ENCODE peak calls at places on chromosomes 1 and 21, in nine cellular contexts. One of them, this sample, is unnamed.

GRCh38 chr1:41171266-41171874 is 70.7 kb downstream of the SCMH1 start:
- DNase-seq in GM12891: no peak
- DNase-seq in stomach: no peak
- DNase-seq in transverse colon: no peak
- DNase-seq in spleen: no peak
- DNase-seq in prostate gland: no peak
- DNase-seq in HepG2: no peak
- DNase-seq in HCT116: no peak
- DNase-seq in sigmoid colon: no peak
- DNase-seq in this sample: no peak

GRCh38 chr1:84570436-84571149 is 3.6 kb downstream of the CTBS start:
- DNase-seq in stomach: no peak
- DNase-seq in spleen: no peak
- DNase-seq in prostate gland: no peak
- DNase-seq in HCT116: no peak
- DNase-seq in transverse colon: no peak
- DNase-seq in HepG2: no peak
- DNase-seq in sigmoid colon: no peak
- DNase-seq in GM12891: no peak
- DNase-seq in this sample: no peak

GRCh38 chr1:115332813-115333608 is 5.0 kb downstream of the NGF start:
- DNase-seq in prostate gland: no peak
- DNase-seq in stomach: no peak
- DNase-seq in HCT116: no peak
- DNase-seq in transverse colon: no peak
- DNase-seq in spleen: no peak
- DNase-seq in HepG2: no peak
- DNase-seq in GM12891: no peak
- DNase-seq in sigmoid colon: peak
- DNase-seq in this sample: no peak

GRCh38 chr1:5733596-5733995 is 258.6 kb downstream of the NPHP4 start:
- DNase-seq in GM12891: no peak
- DNase-seq in prostate gland: no peak
- DNase-seq in HCT116: no peak
- DNase-seq in sigmoid colon: peak
- DNase-seq in stomach: no peak
- DNase-seq in transverse colon: no peak
- DNase-seq in HepG2: no peak
- DNase-seq in spleen: peak
- DNase-seq in this sample: no peak

GRCh38 chr1:160607051-160608032 is 28.0 kb upstream of the CD84 start:
- DNase-seq in HCT116: peak
- DNase-seq in GM12891: no peak
- DNase-seq in sigmoid colon: no peak
- DNase-seq in transverse colon: peak
- DNase-seq in spleen: no peak
- DNase-seq in HepG2: peak
- DNase-seq in prostate gland: peak
- DNase-seq in stomach: peak
- DNase-seq in this sample: no peak

GRCh38 chr1:112544011-112544688 is 35.4 kb downstream of the WNT2B start:
- DNase-seq in transverse colon: no peak
- DNase-seq in prostate gland: no peak
- DNase-seq in sigmoid colon: no peak
- DNase-seq in GM12891: no peak
- DNase-seq in stomach: no peak
- DNase-seq in spleen: no peak
- DNase-seq in HCT116: peak
- DNase-seq in HepG2: peak
- DNase-seq in this sample: no peak

GRCh38 chr1:211775208-211775607 is 55.4 kb downstream of the LPGAT1 start:
- DNase-seq in prostate gland: no peak
- DNase-seq in HCT116: no peak
- DNase-seq in sigmoid colon: no peak
- DNase-seq in HepG2: no peak
- DNase-seq in GM12891: no peak
- DNase-seq in transverse colon: no peak
- DNase-seq in stomach: no peak
- DNase-seq in spleen: no peak
- DNase-seq in this sample: no peak

GRCh38 chr21:16420086-16420724 is 690.4 kb downstream of the USP25 start:
- DNase-seq in GM12891: no peak
- DNase-seq in prostate gland: peak
- DNase-seq in stomach: peak
- DNase-seq in sigmoid colon: peak
- DNase-seq in spleen: no peak
- DNase-seq in HepG2: peak
- DNase-seq in transverse colon: no peak
- DNase-seq in HCT116: no peak
- DNase-seq in this sample: no peak

GRCh38 chr1:27331426-27331825 is 9.5 kb downstream of the TMEM222 start:
- DNase-seq in GM12891: no peak
- DNase-seq in HCT116: no peak
- DNase-seq in sigmoid colon: no peak
- DNase-seq in HepG2: no peak
- DNase-seq in spleen: peak
- DNase-seq in prostate gland: no peak
- DNase-seq in transverse colon: no peak
- DNase-seq in stomach: no peak
- DNase-seq in this sample: no peak

GRCh38 chr1:12531169-12531479 is 86.9 kb downstream of the DHRS3 start:
- DNase-seq in transverse colon: no peak
- DNase-seq in stomach: no peak
- DNase-seq in prostate gland: no peak
- DNase-seq in spleen: no peak
- DNase-seq in GM12891: no peak
- DNase-seq in HepG2: no peak
- DNase-seq in HCT116: no peak
- DNase-seq in sigmoid colon: no peak
- DNase-seq in this sample: no peak

GRCh38 chr1:47192458-47193384 is 2.9 kb upstream of the PDZK1IP1 start:
- DNase-seq in transverse colon: peak
- DNase-seq in sigmoid colon: peak
- DNase-seq in spleen: peak
- DNase-seq in HepG2: peak
- DNase-seq in HCT116: peak
- DNase-seq in stomach: peak
- DNase-seq in prostate gland: peak
- DNase-seq in GM12891: peak
- DNase-seq in this sample: peak

GRCh38 chr1:153561401-153561985 is 4.2 kb downstream of the S100A2 start:
- DNase-seq in spleen: peak
- DNase-seq in HCT116: no peak
- DNase-seq in HepG2: no peak
- DNase-seq in GM12891: no peak
- DNase-seq in transverse colon: no peak
- DNase-seq in stomach: no peak
- DNase-seq in prostate gland: no peak
- DNase-seq in sigmoid colon: peak
- DNase-seq in this sample: no peak

GRCh38 chr1:4375812-4376211 is 278.6 kb upstream of the AJAP1 start:
- DNase-seq in GM12891: no peak
- DNase-seq in prostate gland: no peak
- DNase-seq in stomach: no peak
- DNase-seq in HepG2: no peak
- DNase-seq in HCT116: no peak
- DNase-seq in transverse colon: no peak
- DNase-seq in sigmoid colon: no peak
- DNase-seq in spleen: no peak
- DNase-seq in this sample: no peak

GRCh38 chr1:93845554-93846150 is 33.4 kb downstream of the DNTTIP2 start:
- DNase-seq in GM12891: no peak
- DNase-seq in prostate gland: no peak
- DNase-seq in HepG2: peak
- DNase-seq in spleen: no peak
- DNase-seq in sigmoid colon: no peak
- DNase-seq in stomach: no peak
- DNase-seq in transverse colon: peak
- DNase-seq in HCT116: no peak
- DNase-seq in this sample: no peak

GRCh38 chr1:186783193-186783592 is 45.6 kb upstream of the PLA2G4A start:
- DNase-seq in GM12891: no peak
- DNase-seq in HepG2: no peak
- DNase-seq in stomach: no peak
- DNase-seq in HCT116: no peak
- DNase-seq in spleen: no peak
- DNase-seq in prostate gland: no peak
- DNase-seq in sigmoid colon: no peak
- DNase-seq in transverse colon: no peak
- DNase-seq in this sample: no peak

GRCh38 chr1:93081716-93082115 is 2.6 kb downstream of the MTF2 start:
- DNase-seq in sigmoid colon: no peak
- DNase-seq in stomach: no peak
- DNase-seq in transverse colon: no peak
- DNase-seq in HCT116: no peak
- DNase-seq in GM12891: no peak
- DNase-seq in HepG2: no peak
- DNase-seq in prostate gland: no peak
- DNase-seq in spleen: no peak
- DNase-seq in this sample: no peak

GRCh38 chr1:234486858-234487830 is 8.2 kb upstream of the TARBP1 start:
- DNase-seq in stomach: peak
- DNase-seq in transverse colon: peak
- DNase-seq in GM12891: no peak
- DNase-seq in prostate gland: peak
- DNase-seq in sigmoid colon: no peak
- DNase-seq in spleen: peak
- DNase-seq in HepG2: peak
- DNase-seq in HCT116: no peak
- DNase-seq in this sample: no peak

GRCh38 chr1:206117151-206117948 is at the start of gene AVPR1B:
- DNase-seq in GM12891: peak
- DNase-seq in HCT116: no peak
- DNase-seq in transverse colon: peak
- DNase-seq in HepG2: no peak
- DNase-seq in sigmoid colon: no peak
- DNase-seq in prostate gland: peak
- DNase-seq in spleen: peak
- DNase-seq in stomach: peak
- DNase-seq in this sample: peak

GRCh38 chr1:228305721-228306152 is 97.9 kb downstream of the OBSCN start:
- DNase-seq in HCT116: no peak
- DNase-seq in transverse colon: no peak
- DNase-seq in prostate gland: no peak
- DNase-seq in stomach: no peak
- DNase-seq in GM12891: no peak
- DNase-seq in spleen: peak
- DNase-seq in sigmoid colon: peak
- DNase-seq in HepG2: no peak
- DNase-seq in this sample: no peak

GRCh38 chr1:25063591-25064416 is 133.7 kb upstream of the RUNX3 start:
- DNase-seq in stomach: no peak
- DNase-seq in sigmoid colon: no peak
- DNase-seq in GM12891: no peak
- DNase-seq in HCT116: no peak
- DNase-seq in prostate gland: no peak
- DNase-seq in spleen: peak
- DNase-seq in HepG2: no peak
- DNase-seq in transverse colon: no peak
- DNase-seq in this sample: no peak

GRCh38 chr21:44958471-44959191 is 18.8 kb downstream of the SLX9 start:
- DNase-seq in HepG2: no peak
- DNase-seq in GM12891: no peak
- DNase-seq in prostate gland: no peak
- DNase-seq in sigmoid colon: peak
- DNase-seq in transverse colon: peak
- DNase-seq in HCT116: no peak
- DNase-seq in spleen: peak
- DNase-seq in stomach: peak
- DNase-seq in this sample: no peak

GRCh38 chr1:47893412-47893811 is 103.8 kb downstream of the TRABD2B start:
- DNase-seq in stomach: no peak
- DNase-seq in HepG2: no peak
- DNase-seq in GM12891: no peak
- DNase-seq in HCT116: no peak
- DNase-seq in prostate gland: no peak
- DNase-seq in spleen: no peak
- DNase-seq in transverse colon: no peak
- DNase-seq in sigmoid colon: no peak
- DNase-seq in this sample: no peak

GRCh38 chr1:14745815-14746214 is 147.3 kb downstream of the KAZN start:
- DNase-seq in spleen: no peak
- DNase-seq in prostate gland: no peak
- DNase-seq in stomach: no peak
- DNase-seq in transverse colon: no peak
- DNase-seq in sigmoid colon: no peak
- DNase-seq in GM12891: no peak
- DNase-seq in HCT116: no peak
- DNase-seq in HepG2: no peak
- DNase-seq in this sample: no peak

GRCh38 chr1:110163591-110163990 is 13.3 kb downstream of the SLC6A17 start:
- DNase-seq in HCT116: no peak
- DNase-seq in spleen: no peak
- DNase-seq in GM12891: no peak
- DNase-seq in stomach: no peak
- DNase-seq in prostate gland: no peak
- DNase-seq in transverse colon: no peak
- DNase-seq in HepG2: no peak
- DNase-seq in sigmoid colon: no peak
- DNase-seq in this sample: no peak
- TF ChIP-seq POLR2AphosphoS5 in HCT116: no peak
- TF ChIP-seq POLR2AphosphoS5 in spleen: no peak
- TF ChIP-seq POLR2AphosphoS5 in GM12891: no peak
- TF ChIP-seq POLR2AphosphoS5 in stomach: no peak
- TF ChIP-seq POLR2AphosphoS5 in prostate gland: no peak
- TF ChIP-seq POLR2AphosphoS5 in transverse colon: no peak
- TF ChIP-seq POLR2AphosphoS5 in HepG2: no peak
- TF ChIP-seq POLR2AphosphoS5 in sigmoid colon: no peak
- TF ChIP-seq POLR2AphosphoS5 in this sample: no peak

GRCh38 chr21:36065497-36066036 is 4.3 kb upstream of the CBR1 start:
- DNase-seq in HepG2: peak
- DNase-seq in stomach: no peak
- DNase-seq in transverse colon: no peak
- DNase-seq in prostate gland: no peak
- DNase-seq in HCT116: no peak
- DNase-seq in spleen: no peak
- DNase-seq in GM12891: no peak
- DNase-seq in sigmoid colon: no peak
- DNase-seq in this sample: no peak
- TF ChIP-seq POLR2A in HepG2: no peak
- TF ChIP-seq POLR2A in stomach: no peak
- TF ChIP-seq POLR2A in transverse colon: no peak
- TF ChIP-seq POLR2A in prostate gland: no peak
- TF ChIP-seq POLR2A in HCT116: no peak
- TF ChIP-seq POLR2A in spleen: no peak
- TF ChIP-seq POLR2A in GM12891: no peak
- TF ChIP-seq POLR2A in sigmoid colon: no peak
- TF ChIP-seq POLR2A in this sample: no peak

GRCh38 chr1:146036990-146037646 is 15.6 kb upstream of the HJV start:
- DNase-seq in stomach: peak
- DNase-seq in sigmoid colon: peak
- DNase-seq in prostate gland: peak
- DNase-seq in GM12891: no peak
- DNase-seq in HepG2: peak
- DNase-seq in HCT116: peak
- DNase-seq in spleen: peak
- DNase-seq in transverse colon: peak
- DNase-seq in this sample: peak
- TF ChIP-seq POLR2AphosphoS5 in stomach: peak
- TF ChIP-seq POLR2AphosphoS5 in sigmoid colon: no peak
- TF ChIP-seq POLR2AphosphoS5 in prostate gland: peak
- TF ChIP-seq POLR2AphosphoS5 in GM12891: no peak
- TF ChIP-seq POLR2AphosphoS5 in HepG2: no peak
- TF ChIP-seq POLR2AphosphoS5 in HCT116: no peak
- TF ChIP-seq POLR2AphosphoS5 in spleen: peak
- TF ChIP-seq POLR2AphosphoS5 in transverse colon: no peak
- TF ChIP-seq POLR2AphosphoS5 in this sample: no peak

GRCh38 chr1:100895540-100896480 is at the start of gene SLC30A7:
- DNase-seq in transverse colon: peak
- DNase-seq in GM12891: peak
- DNase-seq in prostate gland: peak
- DNase-seq in stomach: peak
- DNase-seq in sigmoid colon: peak
- DNase-seq in HepG2: peak
- DNase-seq in spleen: peak
- DNase-seq in HCT116: peak
- DNase-seq in this sample: peak
- TF ChIP-seq POLR2A in transverse colon: peak
- TF ChIP-seq POLR2A in GM12891: no peak
- TF ChIP-seq POLR2A in prostate gland: peak
- TF ChIP-seq POLR2A in stomach: peak
- TF ChIP-seq POLR2A in sigmoid colon: peak
- TF ChIP-seq POLR2A in HepG2: peak
- TF ChIP-seq POLR2A in spleen: no peak
- TF ChIP-seq POLR2A in HCT116: no peak
- TF ChIP-seq POLR2A in this sample: peak